ENCODE peak calls at places on chromosome 2, in six cellular contexts. W is psoas muscle, U is cardiac fibroblast, A is fibroblast of lung, D is H9, B is RWPE1. S is an unnamed sample.

GRCh38 chr2:68225119-68225632 is 27.2 kb downstream of the PPP3R1 start:
- DNase-seq in D (peak), A (peak), W (no peak), U (peak), B (peak), S (peak)

GRCh38 chr2:206481056-206481455 is 37.7 kb downstream of the ADAM23 start:
- DNase-seq in B (no peak), D (no peak), A (no peak), W (no peak), U (no peak), S (no peak)

GRCh38 chr2:20617081-20617575 is 33.8 kb downstream of the HS1BP3 start:
- DNase-seq in W (peak), D (peak), B (no peak), U (peak), A (peak), S (peak)

GRCh38 chr2:158191076-158191566 is 89.4 kb downstream of the UPP2 start:
- DNase-seq in U (no peak), A (no peak), B (no peak), D (no peak), W (no peak), S (no peak)

GRCh38 chr2:71581015-71581414 is 127.7 kb downstream of the DYSF start:
- DNase-seq in D (no peak), B (no peak), W (peak), U (peak), A (no peak), S (no peak)

GRCh38 chr2:42795871-42796301 is 3.5 kb upstream of the HAAO start:
- DNase-seq in A (peak), W (no peak), D (no peak), B (peak), U (no peak), S (no peak)

GRCh38 chr2:217804786-217805678 is 197.8 kb downstream of the TNS1 start:
- DNase-seq in W (peak), A (peak), D (no peak), U (no peak), B (no peak), S (no peak)

GRCh38 chr2:85254540-85255261 is 73.1 kb downstream of the TGOLN2 start:
- DNase-seq in W (no peak), U (no peak), A (no peak), B (no peak), D (no peak), S (no peak)

GRCh38 chr2:106065268-106065982 is 128.7 kb downstream of the UXS1 start:
- DNase-seq in D (no peak), U (no peak), A (no peak), W (peak), B (no peak), S (no peak)

GRCh38 chr2:3867451-3867850 is 164.1 kb downstream of the DCDC2C start:
- DNase-seq in B (no peak), A (no peak), W (no peak), D (no peak), U (no peak), S (no peak)

GRCh38 chr2:159557437-159558034 is 58.8 kb downstream of the BAZ2B start:
- DNase-seq in W (no peak), U (peak), D (peak), A (peak), B (peak), S (no peak)
- TF ChIP-seq CTCF in W (peak), U (peak), D (peak), A (peak), B (peak), S (peak)

GRCh38 chr2:64144057-64145013 is at the start of gene PELI1:
- DNase-seq in D (peak), U (peak), W (peak), B (peak), A (peak), S (peak)
- TF ChIP-seq CTCF in D (no peak), U (no peak), W (peak), B (no peak), A (peak), S (no peak)

GRCh38 chr2:61911510-61911909 is 6.0 kb downstream of the COMMD1 start:
- DNase-seq in A (no peak), D (no peak), U (no peak), W (no peak), B (no peak), S (no peak)
- TF ChIP-seq CTCF in A (peak), D (peak), U (peak), W (peak), B (peak), S (peak)

GRCh38 chr2:240914645-240915525 is 8.7 kb downstream of the CROCC2 start:
- DNase-seq in U (no peak), B (no peak), D (no peak), W (peak), A (no peak), S (no peak)
- TF ChIP-seq CTCF in U (no peak), B (peak), D (peak), W (no peak), A (no peak), S (no peak)

DNA sequence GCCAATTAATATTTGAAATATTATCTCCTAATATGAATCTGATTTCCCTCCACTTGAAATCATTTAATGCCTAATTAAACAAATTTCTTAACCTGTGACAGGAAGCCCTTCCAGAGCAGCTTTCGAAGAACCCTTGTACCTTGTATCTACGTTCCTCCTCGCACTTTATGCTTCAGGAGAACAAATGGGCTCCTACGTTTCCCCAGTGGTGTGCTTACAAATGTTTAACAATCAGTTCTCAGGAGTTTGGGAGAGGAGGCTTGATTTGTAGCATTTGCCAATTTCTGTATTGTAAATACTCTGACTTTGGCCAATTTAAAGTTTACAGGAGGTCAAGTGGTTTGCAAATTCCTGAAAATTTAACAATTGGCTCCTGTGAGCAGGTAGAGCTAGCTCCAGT is 327.8 kb downstream of the THSD7B start:
- DNase-seq in D (no peak), A (no peak), U (no peak), B (no peak), W (no peak), S (no peak)
- TF ChIP-seq CTCF in D (no peak), A (no peak), U (no peak), B (no peak), W (no peak), S (no peak)

GRCh38 chr2:6354546-6354945 is 511.2 kb downstream of the CMPK2 start:
- DNase-seq in B (no peak), W (no peak), D (no peak), A (no peak), U (no peak), S (no peak)

GRCh38 chr2:6358542-6358941 is 507.2 kb downstream of the CMPK2 start:
- DNase-seq in D (no peak), B (no peak), A (no peak), W (no peak), U (no peak), S (no peak)

GRCh38 chr2:6358985-6359384 is 506.7 kb downstream of the CMPK2 start:
- DNase-seq in B (no peak), A (no peak), W (no peak), D (no peak), U (no peak), S (no peak)

GRCh38 chr2:6353669-6354068 is 512.0 kb downstream of the CMPK2 start:
- DNase-seq in A (no peak), D (no peak), W (no peak), B (no peak), U (no peak), S (no peak)

GRCh38 chr2:6356127-6356761 is 509.5 kb downstream of the CMPK2 start:
- DNase-seq in B (no peak), D (no peak), U (no peak), W (no peak), A (no peak), S (no peak)
- TF ChIP-seq CTCF in B (no peak), D (no peak), U (no peak), W (no peak), A (no peak), S (no peak)

GRCh38 chr2:231926761-231927565 is 767 bp upstream of the NPPC start:
- DNase-seq in A (no peak), D (peak), B (peak), U (peak), W (no peak), S (no peak)
- TF ChIP-seq CTCF in A (no peak), D (no peak), B (no peak), U (no peak), W (no peak), S (no peak)

DNA sequence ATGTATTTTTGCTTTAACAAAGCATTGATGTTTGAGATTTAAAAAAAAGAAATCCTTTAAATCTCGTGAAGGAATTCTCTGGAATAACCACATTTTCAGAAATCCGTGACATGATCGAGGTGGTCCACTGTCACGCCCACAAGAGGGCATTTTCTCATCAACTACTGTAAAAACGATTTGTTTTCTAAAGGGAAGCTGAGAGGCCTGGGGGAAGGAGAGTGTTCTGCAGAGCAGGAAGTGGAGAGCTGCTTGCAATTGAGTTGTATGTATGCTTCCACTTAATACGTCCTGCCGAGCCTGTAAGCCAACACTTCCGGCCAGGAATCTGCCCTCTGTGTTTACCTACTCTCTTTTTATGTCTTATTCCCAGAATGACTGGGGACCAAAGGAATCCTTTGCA is 19.4 kb downstream of the KLHL29 start:
- DNase-seq in D (peak), A (peak), U (peak), B (peak), W (no peak), S (peak)
- TF ChIP-seq CTCF in D (peak), A (peak), U (peak), B (peak), W (peak), S (peak)

GRCh38 chr2:100427627-100428258 is 10.3 kb upstream of the CHST10 start:
- DNase-seq in U (peak), W (peak), D (peak), A (peak), B (peak), S (peak)
- TF ChIP-seq CTCF in U (peak), W (peak), D (peak), A (peak), B (peak), S (peak)

DNA sequence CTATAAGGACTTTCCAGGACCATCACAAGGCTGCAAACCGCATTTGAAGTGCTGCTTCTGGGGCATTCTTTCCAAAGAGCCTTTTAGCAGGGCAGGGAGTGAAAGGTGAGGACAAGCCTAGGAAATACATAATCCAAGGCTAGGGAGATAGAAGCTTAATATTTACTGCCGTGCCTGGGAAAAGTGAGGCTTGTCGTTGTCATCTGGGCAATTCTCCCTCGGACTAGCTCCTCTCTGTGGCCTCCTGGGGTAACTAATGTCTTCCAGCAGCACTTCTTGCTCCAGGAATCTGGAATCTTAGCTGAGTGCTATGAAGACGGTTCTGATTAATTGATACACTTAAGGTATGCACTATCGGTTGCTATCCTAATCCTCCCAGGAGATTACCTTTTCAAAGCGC is 69.3 kb upstream of the ATL2 start:
- DNase-seq in D (no peak), U (no peak), W (no peak), B (no peak), A (no peak), S (peak)
- TF ChIP-seq CTCF in D (no peak), U (peak), W (no peak), B (no peak), A (peak), S (peak)

S was measured in fibroblast of pulmonary artery.